ENCODE peak calls at places on chromosomes 5 and 9, in ten cellular contexts. One of them, this sample, is unnamed.

GRCh38 chr5:1036504-1037122 is 28.0 kb downstream of the NKD2 start:
- DNase-seq in activated T-cell treated with anti-CD3 and anti-CD28 coated beads for 48 hours: no peak
- DNase-seq in GM12891: no peak
- DNase-seq in Caco-2: no peak
- DNase-seq in iris pigment epithelial cell: no peak
- DNase-seq in stimulated activated CD4-positive, alpha-beta T cell treated with anti-CD3 and anti-CD28 coated beads, TNF-alpha, amount 100 ng/mL, for 1 hour: no peak
- DNase-seq in T1000: no peak
- DNase-seq in mammary epithelial cell: no peak
- DNase-seq in NCI-H460: no peak
- DNase-seq in WTC11: no peak
- DNase-seq in this sample: no peak

GRCh38 chr9:4197548-4197947 is 102.3 kb downstream of the GLIS3 start:
- DNase-seq in activated T-cell treated with anti-CD3 and anti-CD28 coated beads for 48 hours: no peak
- DNase-seq in GM12891: peak; percentile 7
- DNase-seq in Caco-2: no peak
- DNase-seq in iris pigment epithelial cell: no peak
- DNase-seq in stimulated activated CD4-positive, alpha-beta T cell treated with anti-CD3 and anti-CD28 coated beads, TNF-alpha, amount 100 ng/mL, for 1 hour: no peak
- DNase-seq in T1000: no peak
- DNase-seq in mammary epithelial cell: peak; percentile 34
- DNase-seq in NCI-H460: no peak
- DNase-seq in WTC11: peak; percentile 16
- DNase-seq in this sample: peak; percentile 79

GRCh38 chr9:22813520-22813919 is 366.9 kb downstream of the DMRTA1 start:
- DNase-seq in activated T-cell treated with anti-CD3 and anti-CD28 coated beads for 48 hours: no peak
- DNase-seq in GM12891: no peak
- DNase-seq in Caco-2: no peak
- DNase-seq in iris pigment epithelial cell: peak; percentile 4
- DNase-seq in stimulated activated CD4-positive, alpha-beta T cell treated with anti-CD3 and anti-CD28 coated beads, TNF-alpha, amount 100 ng/mL, for 1 hour: no peak
- DNase-seq in T1000: no peak
- DNase-seq in mammary epithelial cell: peak; percentile 11
- DNase-seq in NCI-H460: no peak
- DNase-seq in WTC11: no peak
- DNase-seq in this sample: no peak

GRCh38 chr9:33403941-33404781 is 1.8 kb upstream of the AQP7 start:
- DNase-seq in activated T-cell treated with anti-CD3 and anti-CD28 coated beads for 48 hours: no peak
- DNase-seq in GM12891: no peak
- DNase-seq in Caco-2: no peak
- DNase-seq in iris pigment epithelial cell: no peak
- DNase-seq in stimulated activated CD4-positive, alpha-beta T cell treated with anti-CD3 and anti-CD28 coated beads, TNF-alpha, amount 100 ng/mL, for 1 hour: no peak
- DNase-seq in T1000: no peak
- DNase-seq in mammary epithelial cell: no peak
- DNase-seq in NCI-H460: no peak
- DNase-seq in WTC11: no peak
- DNase-seq in this sample: no peak

GRCh38 chr5:144093868-144094267 is 76.6 kb downstream of the YIPF5 start:
- DNase-seq in activated T-cell treated with anti-CD3 and anti-CD28 coated beads for 48 hours: no peak
- DNase-seq in GM12891: no peak
- DNase-seq in Caco-2: no peak
- DNase-seq in iris pigment epithelial cell: no peak
- DNase-seq in stimulated activated CD4-positive, alpha-beta T cell treated with anti-CD3 and anti-CD28 coated beads, TNF-alpha, amount 100 ng/mL, for 1 hour: no peak
- DNase-seq in T1000: no peak
- DNase-seq in mammary epithelial cell: no peak
- DNase-seq in NCI-H460: no peak
- DNase-seq in WTC11: no peak
- DNase-seq in this sample: no peak

GRCh38 chr5:39253211-39253610 is 33.8 kb upstream of the FYB1 start:
- DNase-seq in activated T-cell treated with anti-CD3 and anti-CD28 coated beads for 48 hours: no peak
- DNase-seq in GM12891: no peak
- DNase-seq in Caco-2: no peak
- DNase-seq in iris pigment epithelial cell: no peak
- DNase-seq in stimulated activated CD4-positive, alpha-beta T cell treated with anti-CD3 and anti-CD28 coated beads, TNF-alpha, amount 100 ng/mL, for 1 hour: no peak
- DNase-seq in T1000: no peak
- DNase-seq in mammary epithelial cell: peak; percentile 53
- DNase-seq in NCI-H460: no peak
- DNase-seq in WTC11: no peak
- DNase-seq in this sample: no peak

GRCh38 chr9:129620669-129621295 is at the start of gene C9orf50:
- DNase-seq in activated T-cell treated with anti-CD3 and anti-CD28 coated beads for 48 hours: no peak
- DNase-seq in GM12891: no peak
- DNase-seq in Caco-2: no peak
- DNase-seq in iris pigment epithelial cell: no peak
- DNase-seq in stimulated activated CD4-positive, alpha-beta T cell treated with anti-CD3 and anti-CD28 coated beads, TNF-alpha, amount 100 ng/mL, for 1 hour: no peak
- DNase-seq in T1000: no peak
- DNase-seq in mammary epithelial cell: no peak
- DNase-seq in NCI-H460: no peak
- DNase-seq in WTC11: no peak
- DNase-seq in this sample: no peak

GRCh38 chr5:147507480-147508126 is 2.3 kb downstream of the DPYSL3 start:
- DNase-seq in activated T-cell treated with anti-CD3 and anti-CD28 coated beads for 48 hours: no peak
- DNase-seq in GM12891: no peak
- DNase-seq in Caco-2: no peak
- DNase-seq in iris pigment epithelial cell: peak; percentile 73
- DNase-seq in stimulated activated CD4-positive, alpha-beta T cell treated with anti-CD3 and anti-CD28 coated beads, TNF-alpha, amount 100 ng/mL, for 1 hour: no peak
- DNase-seq in T1000: no peak
- DNase-seq in mammary epithelial cell: peak; percentile 10
- DNase-seq in NCI-H460: no peak
- DNase-seq in WTC11: no peak
- DNase-seq in this sample: no peak